ENCODE peak calls at places on chromosomes 7 and 10, in four cellular contexts. Z, P, M and O are unnamed samples.

GRCh38 chr10:93073539-93074136 is at the start of gene CYP26A1:
- DNase-seq in Z (no peak), M (no peak), P (no peak), O (no peak)

GRCh38 chr10:71131096-71131495 is 81.3 kb upstream of the UNC5B start:
- DNase-seq in P (no peak), M (no peak), Z (no peak), O (no peak)

GRCh38 chr7:108007280-108007679 is 4.3 kb upstream of the LAMB1 start:
- DNase-seq in P (no peak), Z (no peak), M (no peak), O (no peak)

GRCh38 chr10:59557052-59557451 is 152.6 kb downstream of the SLC16A9 start:
- DNase-seq in P (no peak), Z (no peak), M (no peak), O (no peak)

GRCh38 chr7:1024331-1024761 is 20.0 kb upstream of the GPR146 start:
- DNase-seq in M (no peak), P (peak; percentile 41), Z (no peak), O (peak; percentile 81)

GRCh38 chr10:90930070-90930837 is 9.4 kb upstream of the ANKRD1 start:
- DNase-seq in Z (peak; percentile 75), P (no peak), M (no peak), O (no peak)

GRCh38 chr10:118977864-118978263 is 51.6 kb upstream of the NANOS1 start:
- DNase-seq in Z (no peak), M (no peak), P (no peak), O (no peak)

GRCh38 chr10:86191686-86192085 is 174.9 kb downstream of the GRID1 start:
- DNase-seq in M (no peak), P (no peak), Z (no peak), O (peak; percentile 36)

GRCh38 chr10:122329416-122329815 is 45.1 kb upstream of the PLEKHA1 start:
- DNase-seq in Z (no peak), M (no peak), P (no peak), O (no peak)

GRCh38 chr10:3803884-3804741 is 19.1 kb upstream of the KLF6 start:
- DNase-seq in Z (peak; percentile 13), P (no peak), M (no peak), O (no peak)

GRCh38 chr7:100573691-100574361 is at the start of gene SAP25:
- DNase-seq in M (no peak), P (peak; percentile 34), Z (no peak), O (no peak)

GRCh38 chr10:28459453-28460144 is 73.3 kb upstream of the WAC start:
- DNase-seq in M (peak; percentile 25), P (no peak), Z (no peak), O (no peak)

GRCh38 chr10:106467506-106467905 is 697.0 kb downstream of the SORCS1 start:
- DNase-seq in P (no peak), M (no peak), Z (peak; percentile 1), O (no peak)

GRCh38 chr7:36199329-36199728 is 46.3 kb downstream of the EEPD1 start:
- DNase-seq in M (no peak), Z (no peak), P (no peak), O (no peak)
- H3K4me1 ChIP-seq in M (no peaks in the 10 kb centered on the region), Z (peaks cover 28% of the 10 kb centered on the region), P (no peaks in the 10 kb centered on the region), O (peaks cover 14% of the 10 kb centered on the region)

DNA sequence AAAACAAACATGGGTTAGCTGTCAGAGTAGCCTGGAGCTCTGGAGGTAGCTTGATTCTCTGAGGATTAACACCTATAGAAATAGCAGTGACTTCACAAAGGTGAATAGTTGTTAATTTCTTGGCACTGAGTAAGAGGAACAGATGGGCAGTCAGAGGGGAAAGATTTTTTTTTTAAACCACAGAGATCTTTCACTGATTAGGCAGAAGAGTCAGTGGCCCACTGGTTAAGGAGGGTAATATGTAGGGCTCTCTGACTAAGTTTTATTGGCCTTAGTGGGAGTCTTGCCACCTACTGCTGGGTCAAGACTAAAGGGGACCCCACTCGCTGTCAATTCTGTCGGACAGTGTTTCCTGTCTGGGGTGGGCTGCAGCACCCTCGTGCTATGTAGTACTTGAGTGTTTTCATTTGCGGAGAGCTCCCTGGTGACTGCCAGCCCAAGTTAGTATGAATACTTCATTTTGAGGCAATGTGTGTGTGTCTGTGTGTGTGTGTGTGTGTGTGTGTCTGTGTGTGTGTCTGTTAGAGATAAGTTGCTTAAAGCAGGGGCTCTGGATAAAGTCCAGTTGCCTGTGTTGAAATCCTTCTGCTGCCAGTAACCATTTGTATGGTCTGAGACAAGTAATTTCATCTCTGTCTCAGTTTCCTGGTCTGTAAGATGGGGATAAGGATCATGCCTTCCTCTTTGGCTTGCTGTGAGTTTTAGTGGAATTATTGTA is 145.2 kb downstream of the ARID5B start:
- DNase-seq in P (no peak), Z (peak; percentile 47), M (no peak), O (no peak)
- H3K4me1 ChIP-seq in P (peaks cover 46% of the 10 kb centered on the region), Z (peaks cover 23% of the 10 kb centered on the region), M (peaks cover 7% of the 10 kb centered on the region), O (peaks cover 48% of the 10 kb centered on the region)

DNA sequence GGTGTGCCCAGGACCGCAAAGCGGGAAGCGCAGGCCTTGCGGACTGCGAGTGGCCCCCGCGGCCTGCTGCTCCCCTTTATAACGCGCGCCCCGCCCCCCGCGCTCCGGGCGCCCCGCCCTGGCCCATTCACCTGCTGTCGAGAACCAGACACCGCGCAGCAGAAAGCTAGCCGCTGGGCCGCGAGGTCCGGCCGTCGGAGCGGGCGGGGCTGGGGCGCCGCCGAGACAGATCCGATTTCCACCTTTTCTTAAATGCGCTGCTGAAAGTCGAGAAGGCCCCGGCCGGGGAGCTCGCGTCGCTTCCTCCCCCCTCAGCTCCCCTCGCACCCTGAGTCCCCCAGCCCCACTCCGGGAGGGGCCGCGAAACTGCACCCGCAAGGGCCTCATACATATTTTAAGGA is 170.3 kb downstream of the NRF1 start:
- DNase-seq in Z (no peak), M (no peak), P (peak; percentile 38), O (peak; percentile 61)
- H3K4me1 ChIP-seq in Z (peaks cover 2% of the 10 kb centered on the region), M (peaks cover 28% of the 10 kb centered on the region), P (peaks cover 70% of the 10 kb centered on the region), O (peaks cover 47% of the 10 kb centered on the region)

DNA sequence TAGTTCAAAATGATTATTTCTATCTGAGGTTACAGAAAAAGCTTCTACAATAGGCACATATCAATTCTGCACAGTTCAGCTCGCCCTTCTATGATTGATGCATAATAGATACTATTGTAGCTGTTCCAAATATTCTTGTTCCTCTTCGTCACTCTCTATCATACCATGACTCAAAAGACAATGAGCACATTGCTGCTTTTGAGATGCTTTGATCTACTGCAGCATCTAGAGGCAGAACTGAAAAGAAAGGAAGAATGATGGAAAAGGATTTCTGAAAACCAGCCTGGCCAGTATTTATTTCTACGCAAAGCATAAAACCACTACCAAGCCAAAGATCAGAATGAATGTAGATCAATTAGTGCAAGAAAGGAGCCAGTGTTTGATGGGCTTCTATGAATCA is 59.3 kb upstream of the PLXDC2 start:
- DNase-seq in P (no peak), Z (no peak), M (no peak), O (no peak)
- H3K4me1 ChIP-seq in P (no peaks in the 10 kb centered on the region), Z (no peaks in the 10 kb centered on the region), M (no peaks in the 10 kb centered on the region), O (no peaks in the 10 kb centered on the region)

GRCh38 chr7:74022507-74022906 is 5.5 kb upstream of the ELN start:
- DNase-seq in Z (no peak), P (no peak), M (no peak), O (no peak)
- H3K4me1 ChIP-seq in Z (peaks cover 18% of the 10 kb centered on the region), P (no peaks in the 10 kb centered on the region), M (peaks cover 3% of the 10 kb centered on the region), O (no peaks in the 10 kb centered on the region)

DNA sequence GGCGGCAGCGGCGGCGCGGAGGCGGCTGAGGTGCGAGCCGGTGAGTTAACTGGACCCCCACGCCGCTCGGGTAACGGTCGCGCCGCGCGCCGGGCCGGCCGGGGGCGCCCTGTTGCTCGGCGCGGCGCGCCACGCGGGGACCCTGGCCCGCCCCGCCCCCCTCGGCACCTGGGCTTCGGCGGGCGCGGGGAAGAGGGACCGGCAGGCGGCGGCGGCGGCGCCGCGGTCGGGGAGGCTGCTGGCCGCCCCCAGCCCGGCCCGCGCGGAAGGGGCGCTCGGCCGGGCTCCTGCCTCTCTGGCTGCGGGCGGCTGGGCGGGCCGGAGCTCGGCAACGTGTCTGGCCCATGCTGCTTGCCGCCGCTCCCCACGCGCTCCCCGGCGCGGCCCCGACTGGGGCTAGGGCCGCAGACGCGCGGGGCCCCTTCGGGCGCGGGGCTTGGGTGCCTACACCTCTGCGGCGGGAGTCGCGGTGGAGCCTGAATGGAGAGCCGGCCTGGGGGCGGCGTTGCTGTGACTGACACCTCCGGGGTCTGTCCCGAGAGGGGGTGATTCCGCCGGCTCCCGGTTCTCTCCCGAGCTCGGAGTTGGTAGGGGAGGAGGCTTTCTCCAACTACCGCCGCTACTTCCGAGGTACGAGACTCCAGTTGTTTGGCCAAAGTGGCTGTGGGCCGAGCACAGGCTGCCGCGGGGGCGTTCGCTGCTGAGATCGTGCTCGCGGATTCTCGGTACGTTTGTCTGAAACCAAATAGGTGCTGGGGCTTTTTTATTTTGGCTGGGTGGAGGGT is 494 bp downstream of the PALS2 start:
- DNase-seq in P (peak; percentile 61), Z (peak; percentile 50), M (no peak), O (peak; percentile 67)
- H3K4me1 ChIP-seq in P (no peaks in the 10 kb centered on the region), Z (peaks cover 2% of the 10 kb centered on the region), M (peaks cover 2% of the 10 kb centered on the region), O (peaks cover 6% of the 10 kb centered on the region)

DNA sequence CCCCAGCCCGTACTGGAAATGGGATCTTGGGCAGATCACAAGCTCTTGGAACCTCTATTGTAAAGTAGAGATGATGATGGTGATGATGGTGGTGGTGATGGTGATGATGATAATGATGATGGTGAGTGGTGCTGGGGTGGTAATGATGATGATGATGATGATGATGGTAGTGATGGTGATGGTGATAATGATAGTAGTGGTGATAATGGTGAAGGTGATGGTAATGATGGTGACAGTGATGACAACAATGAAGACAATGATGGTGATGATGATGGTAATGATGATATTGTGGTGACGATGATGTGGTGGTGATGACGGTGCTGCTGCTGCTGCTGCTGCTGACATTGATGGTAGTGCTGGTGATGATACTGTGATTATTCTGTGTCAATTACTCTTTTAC is 91.0 kb upstream of the AFAP1L2 start:
- DNase-seq in Z (no peak), M (no peak), P (no peak), O (no peak)
- H3K4me1 ChIP-seq in Z (no peaks in the 10 kb centered on the region), M (no peaks in the 10 kb centered on the region), P (peaks cover 12% of the 10 kb centered on the region), O (peaks cover 38% of the 10 kb centered on the region)

DNA sequence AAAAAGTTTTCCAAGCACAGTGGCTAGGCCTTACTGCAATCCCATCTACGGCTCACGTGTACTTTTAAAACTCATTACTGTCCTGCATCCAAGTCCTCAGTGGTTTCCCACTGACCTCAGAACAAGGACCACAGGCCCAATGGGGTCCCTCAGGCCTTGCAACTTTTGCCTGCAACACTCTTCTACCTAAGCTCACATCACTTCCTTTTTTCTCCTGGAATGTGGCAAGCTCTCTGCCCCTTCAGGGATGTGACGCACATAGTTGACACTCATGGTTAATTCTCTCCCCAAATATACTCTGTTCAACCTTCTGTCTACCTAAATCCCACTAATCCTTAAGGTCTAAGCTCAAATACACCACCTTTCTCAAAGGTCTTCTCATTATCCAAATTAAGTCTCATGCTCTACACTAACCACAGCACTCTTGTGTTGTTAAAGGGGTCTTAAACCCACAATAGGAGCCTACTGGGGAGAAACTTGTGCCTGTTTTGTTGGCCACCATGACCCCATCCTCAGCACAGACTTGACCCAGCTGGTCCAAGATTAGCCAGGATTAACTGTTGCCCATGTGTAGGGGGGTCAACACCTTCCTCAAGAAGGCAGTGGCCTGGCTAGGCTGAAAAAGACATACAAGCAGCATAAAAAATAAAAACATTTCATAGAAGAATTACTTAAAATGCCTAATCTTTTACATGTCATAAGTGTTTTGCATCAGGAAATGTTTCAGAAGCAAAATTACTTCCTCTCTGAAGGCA is 15.2 kb downstream of the HNRNPF start:
- DNase-seq in P (no peak), M (no peak), Z (no peak), O (no peak)
- H3K4me1 ChIP-seq in P (peaks cover 19% of the 10 kb centered on the region), M (peaks cover 3% of the 10 kb centered on the region), Z (peaks cover 7% of the 10 kb centered on the region), O (no peaks in the 10 kb centered on the region)

GRCh38 chr7:117009705-117010361 is 56.5 kb downstream of the ST7 start:
- DNase-seq in M (no peak), P (no peak), Z (no peak), O (no peak)
- H3K4me1 ChIP-seq in M (no peaks in the 10 kb centered on the region), P (peaks cover 13% of the 10 kb centered on the region), Z (peaks cover 4% of the 10 kb centered on the region), O (peaks cover 2% of the 10 kb centered on the region)

GRCh38 chr7:138023618-138024333 is 21.9 kb upstream of the CREB3L2 start:
- DNase-seq in M (no peak), P (no peak), Z (no peak), O (no peak)
- H3K4me1 ChIP-seq in M (no peaks in the 10 kb centered on the region), P (no peaks in the 10 kb centered on the region), Z (no peaks in the 10 kb centered on the region), O (no peaks in the 10 kb centered on the region)